ENCODE peak calls at places on chromosomes 1 and 21, in nine cellular contexts. G is PC-9; X is upper lobe of right lung; T is A549; K is psoas muscle; W is breast epithelium; E is tibial artery; M is CD4-positive, alpha-beta T cell; Q is heart right ventricle. O is an unnamed sample.

GRCh38 chr1:42680921-42681683 is 1.1 kb upstream of the YBX1 start:
- DNase-seq in W (no peak), X (no peak), E (no peak), M (no peak), Q (no peak), K (no peak), G (no peak), T (no peak), O (no peak)

GRCh38 chr1:53337499-53337898 is 9.6 kb upstream of the LRP8 start:
- DNase-seq in E (no peak), Q (no peak), T (no peak), M (no peak), W (peak; percentile 27), G (no peak), K (no peak), X (no peak), O (no peak)

GRCh38 chr1:19477284-19478240 is 7.8 kb downstream of the CAPZB start:
- DNase-seq in M (no peak), K (no peak), Q (no peak), G (no peak), W (no peak), E (no peak), X (no peak), T (no peak), O (no peak)

GRCh38 chr1:226708342-226708780 is 30.7 kb downstream of the ITPKB start:
- DNase-seq in Q (no peak), T (no peak), K (no peak), X (no peak), M (no peak), W (no peak), G (no peak), E (peak; percentile 68), O (no peak)

GRCh38 chr1:157399984-157400382 is 152.3 kb downstream of the FCRL5 start:
- DNase-seq in X (no peak), W (no peak), M (no peak), T (no peak), G (no peak), Q (no peak), E (no peak), K (no peak), O (no peak)

GRCh38 chr1:117671781-117672501 is 66.1 kb downstream of the TENT5C start:
- DNase-seq in Q (peak; percentile 64), E (peak; percentile 44), X (peak; percentile 79), G (no peak), K (peak; percentile 70), T (no peak), W (no peak), M (no peak), O (no peak)

GRCh38 chr1:17117451-17118265 is 1.6 kb downstream of the PADI2 start:
- DNase-seq in M (no peak), T (no peak), G (no peak), E (no peak), W (no peak), X (no peak), Q (no peak), K (peak; percentile 90), O (no peak)

GRCh38 chr21:29175408-29176147 is 45.1 kb downstream of the MAP3K7CL start:
- DNase-seq in W (no peak), M (no peak), G (no peak), E (no peak), X (no peak), Q (no peak), K (no peak), T (no peak), O (no peak)

GRCh38 chr1:198337886-198338285 is 181.1 kb downstream of the NEK7 start:
- DNase-seq in E (no peak), Q (no peak), W (no peak), T (no peak), G (no peak), X (no peak), M (no peak), K (no peak), O (no peak)

GRCh38 chr1:170620164-170620563 is 43.8 kb upstream of the PRRX1 start:
- DNase-seq in K (no peak), W (no peak), M (no peak), X (no peak), E (no peak), G (no peak), Q (no peak), T (no peak), O (no peak)

GRCh38 chr1:36919491-36920145 is 114.7 kb downstream of the GRIK3 start:
- DNase-seq in M (no peak), W (no peak), G (no peak), E (no peak), T (no peak), Q (no peak), X (no peak), K (no peak), O (peak; percentile 34)

GRCh38 chr21:35711661-35712060 is 348.7 kb downstream of the SETD4 start:
- DNase-seq in Q (no peak), W (no peak), T (no peak), G (no peak), M (no peak), X (no peak), E (no peak), K (no peak), O (no peak)

GRCh38 chr1:200242379-200243041 is 167.3 kb downstream of the ZNF281 start:
- DNase-seq in Q (peak; percentile 32), G (no peak), K (no peak), M (no peak), E (no peak), W (no peak), T (no peak), X (no peak), O (no peak)

GRCh38 chr1:52520149-52520548 is 32.7 kb downstream of the TUT4 start:
- DNase-seq in X (no peak), E (no peak), Q (no peak), T (no peak), G (no peak), W (no peak), K (no peak), M (no peak), O (no peak)

DNA sequence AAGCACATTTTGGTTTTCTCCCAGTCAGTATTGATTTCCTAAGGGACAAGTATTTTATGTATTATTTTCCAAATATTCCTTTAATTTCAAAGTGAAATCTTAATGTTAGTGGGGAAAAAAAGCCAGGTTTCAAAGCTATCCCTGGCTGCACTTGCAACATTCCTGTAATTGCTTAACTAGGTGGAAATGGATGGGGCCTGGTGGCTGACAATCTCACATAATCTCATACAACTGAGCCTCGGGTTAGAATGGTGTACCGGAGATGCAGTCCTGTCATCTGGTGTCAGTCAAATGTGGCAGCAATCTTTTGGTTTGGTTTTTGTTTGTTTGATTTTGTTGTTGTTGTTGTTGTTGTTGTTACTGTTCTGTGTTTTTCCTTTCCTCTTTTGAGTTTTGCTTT is 46.1 kb downstream of the KDM1A start:
- DNase-seq in Q (no peak), G (no peak), E (no peak), M (no peak), W (no peak), T (no peak), K (no peak), X (no peak), O (no peak)
- H3K27ac ChIP-seq in Q (no peak overlapping the region), G (peak overlapping the region; percentile 27), E (no peak overlapping the region), M (no peak overlapping the region), W (no peak overlapping the region), T (no peak overlapping the region), K (no peak overlapping the region), X (no peak overlapping the region), O (no peak overlapping the region)

GRCh38 chr21:37447288-37447936 is 80.8 kb downstream of the DYRK1A start:
- DNase-seq in M (no peak), T (no peak), K (no peak), W (no peak), G (no peak), X (no peak), E (no peak), Q (no peak), O (no peak)

GRCh38 chr21:37445228-37445627 is 78.7 kb downstream of the DYRK1A start:
- DNase-seq in W (no peak), T (no peak), E (no peak), M (no peak), Q (no peak), K (no peak), G (no peak), X (no peak), O (no peak)

GRCh38 chr21:37443683-37444082 is 77.1 kb downstream of the DYRK1A start:
- DNase-seq in G (no peak), M (no peak), T (no peak), K (no peak), W (no peak), Q (no peak), X (no peak), E (no peak), O (no peak)

GRCh38 chr21:37449302-37449937 is 82.8 kb downstream of the DYRK1A start:
- DNase-seq in K (no peak), M (no peak), W (no peak), Q (no peak), G (no peak), E (no peak), T (no peak), X (no peak), O (no peak)

GRCh38 chr21:37446552-37446951 is 80.0 kb downstream of the DYRK1A start:
- DNase-seq in E (no peak), K (no peak), M (no peak), W (no peak), Q (no peak), X (no peak), G (no peak), T (no peak), O (no peak)
- TF ChIP-seq CTCF in E (no peak), K (no peak), M (no peak), W (no peak), Q (no peak), X (no peak), G (no peak), T (no peak), O (no peak)

GRCh38 chr21:46061063-46061462 is 36.8 kb upstream of the COL6A2 start:
- DNase-seq in X (no peak), M (no peak), T (no peak), W (no peak), K (peak; percentile 18), G (no peak), Q (no peak), E (no peak), O (no peak)
- H3K27ac ChIP-seq in X (peak overlapping the region; percentile 30), M (no peak overlapping the region), T (no peak overlapping the region), W (peak overlapping the region; percentile 95), K (peak overlapping the region; percentile 64), G (peak overlapping the region; percentile 99), Q (peak overlapping the region; percentile 88), E (peak overlapping the region; percentile 97), O (no peak overlapping the region)

DNA sequence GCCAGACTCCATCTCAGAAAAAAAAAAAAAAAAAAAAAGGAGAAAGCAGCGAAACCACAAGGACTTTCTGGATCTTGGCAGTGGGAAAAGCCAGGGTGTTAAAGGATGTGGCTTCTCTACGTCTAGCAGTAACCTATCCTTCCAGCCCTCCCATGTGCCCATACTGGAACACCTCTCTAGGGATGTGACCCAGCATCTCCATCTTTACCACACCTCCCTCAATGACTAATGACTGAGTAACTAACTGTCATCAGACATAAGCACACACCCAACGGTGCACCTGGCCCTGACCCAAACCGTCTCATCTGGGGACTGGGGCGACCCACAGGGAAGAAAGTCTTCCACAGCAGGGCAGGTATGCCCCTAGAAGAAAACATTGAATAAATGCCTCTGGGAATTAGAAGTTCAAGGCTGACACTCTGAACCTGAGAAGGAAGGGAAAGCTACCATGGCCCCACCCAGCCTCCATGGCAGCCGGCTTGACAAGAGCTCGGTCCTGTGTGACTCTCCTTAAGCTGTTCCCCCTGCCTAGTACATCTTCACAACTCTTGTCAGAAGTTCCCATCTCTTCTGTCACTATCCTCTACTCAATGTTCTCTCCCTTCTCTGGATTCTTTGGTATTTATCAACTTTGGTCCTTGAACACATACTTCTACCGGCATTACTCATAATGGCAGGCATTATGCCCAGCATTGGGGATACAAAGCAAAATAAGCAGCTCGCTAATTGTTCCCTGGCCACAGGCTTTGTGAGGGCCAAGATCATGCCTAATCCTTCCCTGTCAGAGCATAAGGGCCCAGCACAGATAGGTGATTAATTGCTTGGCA is 14.8 kb upstream of the PAQR6 start:
- DNase-seq in E (no peak), M (no peak), W (no peak), T (peak; percentile 68), K (no peak), Q (no peak), X (no peak), G (peak; percentile 45), O (no peak)
- TF ChIP-seq CTCF in E (no peak), M (no peak), W (no peak), T (no peak), K (no peak), Q (no peak), X (no peak), G (no peak), O (no peak)

O was measured in CD8-positive, alpha-beta T cell.